ENCODE peak calls at places on chromosome 21, in four cellular contexts. L is A549, S is fibroblast of mammary gland, C is astrocyte of the cerebellum. A is an unnamed sample.

GRCh38 chr21:31781737-31782136 is 49.8 kb upstream of the SCAF4 start:
- DNase-seq in L (no peak), S (peak; percentile 83), C (peak; percentile 13), A (no peak)

GRCh38 chr21:43675871-43676270 is 16.5 kb downstream of the RRP1B start:
- DNase-seq in L (no peak), S (no peak), C (no peak), A (no peak)

GRCh38 chr21:28771790-28772501 is 220.7 kb downstream of the LTN1 start:
- DNase-seq in L (no peak), S (peak; percentile 98), C (peak; percentile 59), A (no peak)

GRCh38 chr21:43287111-43287973 is 118.5 kb downstream of the CRYAA start:
- DNase-seq in L (no peak), S (no peak), C (no peak), A (no peak)

GRCh38 chr21:39125752-39126485 is 57.3 kb downstream of the PSMG1 start:
- DNase-seq in L (no peak), S (peak; percentile 82), C (peak; percentile 53), A (no peak)

GRCh38 chr21:33492571-33492970 is 1.1 kb upstream of the DNAJC28 start:
- DNase-seq in L (no peak), S (peak; percentile 72), C (no peak), A (no peak)

GRCh38 chr21:21232320-21232719 is 234.1 kb downstream of the NCAM2 start:
- DNase-seq in L (no peak), S (peak; percentile 69), C (peak; percentile 53), A (no peak)

GRCh38 chr21:16945580-16945979 is 567.3 kb upstream of the CXADR start:
- DNase-seq in L (no peak), S (peak; percentile 3), C (no peak), A (no peak)

GRCh38 chr21:14691924-14692323 is 145.8 kb upstream of the SAMSN1 start:
- DNase-seq in L (no peak), S (no peak), C (no peak), A (no peak)

GRCh38 chr21:38447611-38448010 is 50.7 kb downstream of the ERG start:
- DNase-seq in L (no peak), S (no peak), C (no peak), A (no peak)

GRCh38 chr21:35737899-35738341 is 322.4 kb downstream of the SETD4 start:
- DNase-seq in L (no peak), S (peak; percentile 73), C (peak; percentile 71), A (no peak)

GRCh38 chr21:28253378-28253777 is 739.3 kb downstream of the LTN1 start:
- DNase-seq in L (no peak), S (peak; percentile 70), C (peak; percentile 52), A (no peak)

GRCh38 chr21:44927587-44928461 is 7.1 kb upstream of the ITGB2 start:
- DNase-seq in L (peak; percentile 71), S (peak; percentile 69), C (no peak), A (peak; percentile 70)

GRCh38 chr21:41213081-41213480 is 45.1 kb downstream of the BACE2 start:
- DNase-seq in L (no peak), S (no peak), C (no peak), A (no peak)

GRCh38 chr21:45539046-45539795 is 3.0 kb downstream of the SLC19A1 start:
- DNase-seq in L (no peak), S (no peak), C (no peak), A (no peak)

GRCh38 chr21:31034378-31034777 is 3.9 kb downstream of the KRTAP19-8 start:
- DNase-seq in L (no peak), S (peak; percentile 0), C (no peak), A (no peak)

GRCh38 chr21:39073063-39073462 is 110.2 kb downstream of the PSMG1 start:
- DNase-seq in L (no peak), S (no peak), C (no peak), A (no peak)

GRCh38 chr21:35896060-35896459 is 164.3 kb downstream of the SETD4 start:
- DNase-seq in L (no peak), S (no peak), C (no peak), A (peak; percentile 26)

GRCh38 chr21:31771685-31772084 is 39.8 kb upstream of the SCAF4 start:
- DNase-seq in L (no peak), S (no peak), C (no peak), A (no peak)

GRCh38 chr21:27476696-27477095 is 509.8 kb upstream of the ADAMTS5 start:
- DNase-seq in L (no peak), S (peak; percentile 68), C (no peak), A (no peak)

GRCh38 chr21:31132574-31133242 is 94.4 kb upstream of the KRTAP19-8 start:
- DNase-seq in L (no peak), S (peak; percentile 11), C (peak; percentile 23), A (peak; percentile 79)

GRCh38 chr21:38894899-38895298 is 89.2 kb downstream of the ETS2 start:
- DNase-seq in L (no peak), S (no peak), C (no peak), A (no peak)

GRCh38 chr21:42258885-42259407 is 40.0 kb downstream of the ABCG1 start:
- DNase-seq in L (no peak), S (no peak), C (no peak), A (no peak)
- TF ChIP-seq CTCF in L (no peak), S (no peak), C (no peak), A (no peak)

GRCh38 chr21:46551636-46552241 is 53.1 kb downstream of the S100B start:
- DNase-seq in L (no peak), S (no peak), C (no peak), A (no peak)
- H3K4me3 ChIP-seq in L (no peak overlapping the region), S (no peak overlapping the region), C (no peak overlapping the region), A (no peak overlapping the region)

GRCh38 chr21:37060296-37060695 is 12.6 kb downstream of the PIGP start:
- DNase-seq in L (peak; percentile 78), S (peak; percentile 99), C (peak; percentile 88), A (no peak)
- TF ChIP-seq CTCF in L (no peak), S (peak; percentile 26), C (no peak), A (no peak)

GRCh38 chr21:25573409-25574206 is 33.7 kb downstream of the MRPL39 start:
- DNase-seq in L (peak; percentile 23), S (peak; percentile 97), C (peak; percentile 74), A (no peak)

GRCh38 chr21:25569711-25570110 is 37.6 kb downstream of the MRPL39 start:
- DNase-seq in L (no peak), S (no peak), C (no peak), A (no peak)

GRCh38 chr21:25569084-25569483 is 38.2 kb downstream of the MRPL39 start:
- DNase-seq in L (no peak), S (peak; percentile 40), C (no peak), A (no peak)

GRCh38 chr21:25571726-25572121 is 35.6 kb downstream of the MRPL39 start:
- DNase-seq in L (no peak), S (no peak), C (no peak), A (no peak)

GRCh38 chr21:25572895-25573310 is 34.4 kb downstream of the MRPL39 start:
- DNase-seq in L (no peak), S (no peak), C (no peak), A (no peak)
- H3K4me3 ChIP-seq in L (no peak overlapping the region), S (no peak overlapping the region), C (no peak overlapping the region), A (no peak overlapping the region)

A was measured in GM12864.